ENCODE peak calls at places on chromosomes 13 and 19, in seven cellular contexts. C is left ventricle myocardium inferior, X is keratinocyte, R is astrocyte, D is left lung, H is tibial nerve, Y is heart right ventricle. N is an unnamed sample.

GRCh38 chr13:18921063-18921462 is 260.6 kb downstream of the TUBA3C start:
- DNase-seq in H (no peak), D (no peak), X (no peak), Y (no peak), C (no peak), R (no peak), N (no peak)

GRCh38 chr19:5308471-5309437 is 31.9 kb downstream of the PTPRS start:
- DNase-seq in R (peak; percentile 88), Y (peak; percentile 66), D (peak; percentile 64), X (peak; percentile 89), H (peak; percentile 55), C (peak; percentile 42), N (peak; percentile 66)

GRCh38 chr19:49151339-49152217 is 3.6 kb downstream of the HRC start:
- DNase-seq in X (peak; percentile 84), R (no peak), C (peak; percentile 56), H (no peak), D (peak; percentile 64), Y (peak; percentile 57), N (peak; percentile 72)

GRCh38 chr13:51246411-51247298 is 24.5 kb downstream of the FAM124A start:
- DNase-seq in H (no peak), D (no peak), X (no peak), Y (peak; percentile 65), R (no peak), C (peak; percentile 69), N (no peak)

GRCh38 chr19:34345934-34346333 is 19.1 kb upstream of the GPI start:
- DNase-seq in H (no peak), Y (peak; percentile 49), R (no peak), C (peak; percentile 54), D (peak; percentile 51), X (peak; percentile 75), N (peak; percentile 77)

GRCh38 chr13:106197506-106197905 is 338.0 kb downstream of the EFNB2 start:
- DNase-seq in C (no peak), D (no peak), H (no peak), R (no peak), X (no peak), Y (no peak), N (no peak)

GRCh38 chr13:24625870-24626419 is 54.3 kb upstream of the ATP12A start:
- DNase-seq in R (no peak), D (no peak), Y (no peak), X (no peak), H (no peak), C (no peak), N (no peak)

GRCh38 chr19:48400018-48400742 is 6.7 kb downstream of the GRIN2D start:
- DNase-seq in X (no peak), R (peak; percentile 62), H (peak; percentile 37), D (no peak), C (peak; percentile 53), Y (peak; percentile 49), N (peak; percentile 66)

GRCh38 chr13:112657850-112658445 is 31.9 kb upstream of the ATP11A start:
- DNase-seq in D (no peak), C (no peak), X (peak; percentile 49), H (no peak), Y (no peak), R (peak; percentile 67), N (no peak)

GRCh38 chr13:21147827-21148226 is 28.5 kb downstream of the SKA3 start:
- DNase-seq in X (no peak), C (no peak), H (no peak), D (no peak), Y (no peak), R (no peak), N (no peak)

GRCh38 chr19:52638601-52639000 is 446 bp upstream of the ZNF83 start:
- DNase-seq in Y (peak; percentile 6), H (no peak), C (peak; percentile 22), R (peak; percentile 64), D (peak; percentile 39), X (no peak), N (peak; percentile 24)

GRCh38 chr13:70932511-70932910 is 824.3 kb upstream of the KLHL1 start:
- DNase-seq in H (no peak), X (no peak), D (no peak), R (no peak), Y (no peak), C (no peak), N (no peak)

GRCh38 chr19:41853344-41853743 is 6.7 kb upstream of the RPS19 start:
- DNase-seq in R (no peak), D (no peak), H (no peak), C (no peak), Y (no peak), X (no peak), N (no peak)

GRCh38 chr19:47406711-47407416 is 12.5 kb downstream of the MEIS3 start:
- DNase-seq in D (no peak), C (no peak), R (no peak), H (no peak), X (no peak), Y (no peak), N (no peak)

GRCh38 chr19:7280940-7281666 is 13.1 kb downstream of the INSR start:
- DNase-seq in H (no peak), Y (no peak), R (no peak), X (no peak), D (no peak), C (no peak), N (no peak)

GRCh38 chr13:76879876-76880270 is 6.3 kb downstream of the KCTD12 start:
- DNase-seq in H (no peak), Y (no peak), R (no peak), C (no peak), X (no peak), D (no peak), N (no peak)

GRCh38 chr13:49439609-49440008 is 4.3 kb downstream of the CAB39L start:
- DNase-seq in H (no peak), X (no peak), C (no peak), R (no peak), Y (no peak), D (no peak), N (no peak)

GRCh38 chr19:5106361-5106760 is 137.4 kb downstream of the KDM4B start:
- DNase-seq in Y (no peak), H (no peak), C (no peak), R (no peak), X (no peak), D (no peak), N (no peak)

GRCh38 chr19:45768644-45769053 is 403 bp downstream of the SIX5 start:
- DNase-seq in Y (no peak), R (no peak), H (no peak), C (peak; percentile 63), D (no peak), X (no peak), N (peak; percentile 26)

GRCh38 chr13:110226051-110226562 is 80.8 kb downstream of the COL4A1 start:
- DNase-seq in Y (no peak), H (no peak), X (no peak), R (peak; percentile 65), C (no peak), D (no peak), N (no peak)

GRCh38 chr19:3146677-3147100 is 10.9 kb downstream of the GNA15 start:
- DNase-seq in H (no peak), R (no peak), D (no peak), Y (no peak), X (no peak), C (no peak), N (no peak)

GRCh38 chr19:55358943-55359908 is 3.8 kb downstream of the GARIN5B start:
- DNase-seq in R (no peak), H (no peak), Y (no peak), C (no peak), X (no peak), D (no peak), N (no peak)

GRCh38 chr19:19661141-19661674 is 2.3 kb downstream of the ATP13A1 start:
- DNase-seq in C (no peak), R (no peak), X (no peak), H (no peak), Y (no peak), D (no peak), N (no peak)
- H3K4me3 ChIP-seq in C (no peak overlapping the region), R (no peak overlapping the region), X (no peak overlapping the region), H (no peak overlapping the region), Y (no peak overlapping the region), D (peak overlapping the region; percentile 96), N (no peak overlapping the region)

DNA sequence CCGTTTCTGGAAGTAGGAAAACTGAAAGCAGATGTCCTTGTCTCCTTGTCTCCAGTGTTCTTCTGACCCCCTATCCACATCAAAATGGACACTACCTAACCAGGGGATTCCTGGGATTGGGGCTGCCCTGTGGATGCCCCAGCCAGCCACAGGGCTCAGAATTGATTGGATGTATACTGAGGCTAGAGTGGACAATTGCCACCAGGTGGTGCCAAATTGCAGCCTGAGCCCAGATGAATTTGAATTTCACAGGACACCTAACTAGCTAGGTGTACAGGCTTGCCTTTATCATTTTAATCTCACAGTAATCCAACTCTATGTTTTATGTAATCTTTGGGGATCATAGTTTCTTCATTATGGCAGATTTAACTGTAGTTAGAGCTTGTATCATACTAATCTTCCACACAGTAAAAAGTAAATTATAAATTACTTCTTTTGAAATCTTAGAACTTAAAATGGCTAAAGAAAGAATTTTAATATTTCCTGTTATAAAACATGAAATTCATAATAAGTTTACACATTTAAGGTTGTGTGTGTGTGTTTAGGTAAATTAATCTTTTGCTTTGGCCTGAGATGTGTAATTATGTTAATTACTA is 58.0 kb downstream of the PIBF1 start:
- DNase-seq in X (no peak), H (no peak), C (peak; percentile 17), D (no peak), R (peak; percentile 16), Y (no peak), N (peak; percentile 46)
- TF ChIP-seq CTCF in X (peak; percentile 71), H (peak; percentile 31), C (peak; percentile 71), D (peak; percentile 43), R (peak; percentile 84), Y (peak; percentile 63), N (peak; percentile 26)

DNA sequence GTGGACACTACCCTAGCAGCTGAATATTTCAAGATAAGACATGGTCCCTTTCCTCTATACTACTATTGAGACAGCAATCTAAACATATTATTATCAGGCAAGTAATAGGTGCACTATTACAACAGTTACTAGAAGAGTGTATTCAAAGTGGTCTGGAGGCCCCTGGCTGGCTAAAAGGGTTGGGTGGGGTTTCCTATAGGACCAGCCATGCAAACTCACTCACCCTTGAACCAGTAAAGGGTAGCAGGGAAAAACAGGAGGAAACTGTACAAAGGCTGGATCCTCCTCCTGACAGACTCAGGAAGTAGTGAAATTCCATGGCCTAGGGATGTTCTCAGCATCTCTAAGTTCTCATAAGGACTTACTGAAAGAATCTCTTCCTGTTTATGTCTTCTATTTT is 7.7 kb downstream of the SMAD9 start:
- DNase-seq in Y (no peak), D (no peak), C (no peak), R (no peak), X (no peak), H (no peak), N (no peak)
- H3K4me1 ChIP-seq in Y (peaks cover 10% of the 10 kb centered on the region), D (no peaks in the 10 kb centered on the region), C (peaks cover 4% of the 10 kb centered on the region), R (no peaks in the 10 kb centered on the region), X (no peaks in the 10 kb centered on the region), H (no peaks in the 10 kb centered on the region), N (no peaks in the 10 kb centered on the region)

DNA sequence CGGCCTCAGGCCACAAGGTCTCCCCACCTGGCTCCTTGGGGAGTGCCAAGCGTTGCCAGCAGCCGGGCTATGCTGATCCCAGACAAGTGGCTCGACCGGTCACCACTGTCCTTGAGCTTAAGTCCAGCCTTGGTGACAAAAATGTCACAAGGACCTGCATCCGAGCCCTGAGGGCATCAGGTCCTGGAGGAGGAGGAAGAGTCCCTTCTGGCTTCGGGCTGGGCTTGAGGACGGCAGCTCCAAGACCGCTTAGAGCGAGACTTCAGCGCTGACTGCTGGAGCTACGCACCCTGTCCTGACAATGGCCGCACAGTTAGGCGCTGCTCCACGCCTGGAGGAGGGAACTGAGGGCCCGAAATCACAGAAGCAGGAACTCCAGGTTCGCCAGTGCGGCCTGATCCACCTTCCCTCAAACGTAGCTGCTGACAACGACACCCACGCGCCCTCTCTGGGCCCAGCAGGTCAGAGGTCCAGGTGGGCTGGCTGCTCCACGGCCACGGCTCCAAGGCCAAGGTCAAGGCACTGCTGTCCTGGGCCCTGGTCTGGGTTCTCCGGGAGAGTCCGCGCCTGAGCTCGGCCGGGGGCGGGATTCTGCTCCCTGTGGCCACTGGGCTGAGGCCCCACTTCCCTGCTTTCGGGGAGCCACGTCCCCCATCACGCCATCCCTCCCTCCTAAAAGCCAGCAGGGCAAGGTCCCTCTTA is 7.0 kb downstream of the SBNO2 start:
- DNase-seq in C (no peak), X (no peak), Y (no peak), D (peak; percentile 76), R (no peak), H (no peak), N (peak; percentile 48)
- H3K4me3 ChIP-seq in C (no peak overlapping the region), X (no peak overlapping the region), Y (no peak overlapping the region), D (no peak overlapping the region), R (no peak overlapping the region), H (no peak overlapping the region), N (no peak overlapping the region)